ENCODE peak calls at places on chromosomes 5 and 9, in nine cellular contexts. A is stomach; S is upper lobe of right lung; R is CD4-positive, alpha-beta memory T cell; P is Peyer's patch; T is naive thymus-derived CD4-positive, alpha-beta T cell; H is PC-3; Z is mesendoderm; L is uterus. X is an unnamed sample. For H3K4me1, the result is how much of the 10 kb centered on the place peaks cover.

GRCh38 chr9:89929721-89930480 is 325.1 kb downstream of the GADD45G start:
- DNase-seq in A (no peak), S (no peak), R (no peak), P (no peak), T (peak), H (peak), Z (no peak), L (no peak), X (no peak)

GRCh38 chr9:122118343-122119165 is 25.4 kb upstream of the TTLL11 start:
- DNase-seq in A (no peak), S (no peak), R (no peak), P (no peak), T (no peak), H (no peak), Z (no peak), L (no peak), X (no peak)

GRCh38 chr5:172048539-172049101 is 42.2 kb upstream of the FBXW11 start:
- DNase-seq in A (no peak), S (no peak), R (no peak), P (no peak), T (no peak), H (no peak), Z (no peak), L (no peak), X (no peak)

GRCh38 chr9:89795555-89796195 is 190.9 kb downstream of the GADD45G start:
- DNase-seq in A (no peak), S (no peak), R (no peak), P (no peak), T (no peak), H (no peak), Z (no peak), L (no peak), X (no peak)

GRCh38 chr9:504921-505821 is 290.5 kb downstream of the DOCK8 start:
- DNase-seq in A (peak), S (peak), R (peak), P (peak), T (peak), H (peak), Z (peak), L (peak), X (no peak)

GRCh38 chr9:8492679-8493078 is 693.1 kb upstream of the DMAC1 start:
- DNase-seq in A (no peak), S (no peak), R (no peak), P (no peak), T (no peak), H (no peak), Z (no peak), L (no peak), X (no peak)

GRCh38 chr9:128138001-128138400 is 10.5 kb upstream of the PTGES2 start:
- DNase-seq in A (no peak), S (no peak), R (no peak), P (peak), T (no peak), H (no peak), Z (no peak), L (no peak), X (no peak)

GRCh38 chr5:176614805-176615478 is 5.0 kb upstream of the GPRIN1 start:
- DNase-seq in A (no peak), S (no peak), R (no peak), P (no peak), T (no peak), H (peak), Z (no peak), L (no peak), X (no peak)

GRCh38 chr9:121779381-121780117 is 128.1 kb downstream of the DAB2IP start:
- DNase-seq in A (no peak), S (no peak), R (no peak), P (no peak), T (no peak), H (no peak), Z (no peak), L (peak), X (no peak)

GRCh38 chr5:14211818-14212799 is 69.0 kb downstream of the TRIO start:
- DNase-seq in A (no peak), S (no peak), R (no peak), P (no peak), T (no peak), H (no peak), Z (no peak), L (no peak), X (no peak)

GRCh38 chr5:14208071-14209021 is 65.2 kb downstream of the TRIO start:
- DNase-seq in A (no peak), S (no peak), R (no peak), P (no peak), T (no peak), H (peak), Z (no peak), L (no peak), X (no peak)

GRCh38 chr5:14210729-14211128 is 67.6 kb downstream of the TRIO start:
- DNase-seq in A (no peak), S (no peak), R (no peak), P (no peak), T (no peak), H (no peak), Z (no peak), L (no peak), X (no peak)

GRCh38 chr5:14209222-14209822 is 66.2 kb downstream of the TRIO start:
- DNase-seq in A (no peak), S (no peak), R (no peak), P (no peak), T (no peak), H (no peak), Z (no peak), L (no peak), X (no peak)

GRCh38 chr5:14209836-14210235 is 66.7 kb downstream of the TRIO start:
- DNase-seq in A (no peak), S (no peak), R (no peak), P (no peak), T (no peak), H (no peak), Z (no peak), L (no peak), X (no peak)
- H3K4me1 ChIP-seq in A (under half), S (half or more), R (under half), P (under half), T (under half), H (half or more), Z (under half), L (under half), X (half or more)

GRCh38 chr5:1521671-1522600 is 1.8 kb downstream of the LPCAT1 start:
- DNase-seq in A (peak), S (peak), R (no peak), P (peak), T (no peak), H (peak), Z (peak), L (peak), X (no peak)
- H3K4me3 ChIP-seq in A (peak), S (peak), R (peak), P (peak), T (peak), H (peak), Z (peak), L (peak), X (peak)

GRCh38 chr5:14252793-14253192 is 109.7 kb downstream of the TRIO start:
- DNase-seq in A (no peak), S (no peak), R (no peak), P (no peak), T (no peak), H (no peak), Z (no peak), L (no peak), X (no peak)
- H3K4me1 ChIP-seq in A (under half), S (under half), R (under half), P (under half), T (under half), H (under half), Z (under half), L (under half), X (half or more)

DNA sequence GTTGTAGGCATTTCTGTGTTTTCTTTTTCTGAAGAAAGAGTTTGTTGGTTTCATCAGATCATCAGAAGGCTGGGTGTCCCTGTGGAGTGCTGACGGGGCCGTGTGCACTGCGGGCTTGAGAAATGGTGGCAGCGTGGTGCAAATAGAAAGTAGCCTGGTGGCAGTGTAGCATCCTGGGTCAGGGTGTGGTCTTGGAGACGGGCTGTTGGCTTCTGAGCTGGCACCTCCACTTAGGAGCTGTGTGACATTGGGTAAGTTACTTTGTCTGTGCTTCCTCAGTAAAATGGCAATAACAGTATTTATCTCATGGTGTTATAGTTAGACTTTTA is 10.0 kb upstream of the NDST1 start:
- DNase-seq in A (no peak), S (no peak), R (no peak), P (no peak), T (no peak), H (no peak), Z (no peak), L (no peak), X (no peak)
- H3K4me3 ChIP-seq in A (no peak), S (no peak), R (no peak), P (no peak), T (no peak), H (peak), Z (no peak), L (no peak), X (no peak)

GRCh38 chr5:126122942-126123341 is 300.3 kb upstream of the GRAMD2B start:
- DNase-seq in A (no peak), S (no peak), R (no peak), P (no peak), T (no peak), H (peak), Z (peak), L (no peak), X (no peak)

GRCh38 chr5:126126574-126126973 is 296.6 kb upstream of the GRAMD2B start:
- DNase-seq in A (no peak), S (no peak), R (no peak), P (no peak), T (no peak), H (no peak), Z (no peak), L (no peak), X (no peak)

GRCh38 chr5:126120939-126121338 is 302.3 kb upstream of the GRAMD2B start:
- DNase-seq in A (no peak), S (no peak), R (no peak), P (no peak), T (no peak), H (no peak), Z (no peak), L (no peak), X (no peak)

GRCh38 chr5:126129431-126129830 is 293.8 kb upstream of the GRAMD2B start:
- DNase-seq in A (no peak), S (no peak), R (no peak), P (no peak), T (no peak), H (no peak), Z (no peak), L (no peak), X (no peak)

DNA sequence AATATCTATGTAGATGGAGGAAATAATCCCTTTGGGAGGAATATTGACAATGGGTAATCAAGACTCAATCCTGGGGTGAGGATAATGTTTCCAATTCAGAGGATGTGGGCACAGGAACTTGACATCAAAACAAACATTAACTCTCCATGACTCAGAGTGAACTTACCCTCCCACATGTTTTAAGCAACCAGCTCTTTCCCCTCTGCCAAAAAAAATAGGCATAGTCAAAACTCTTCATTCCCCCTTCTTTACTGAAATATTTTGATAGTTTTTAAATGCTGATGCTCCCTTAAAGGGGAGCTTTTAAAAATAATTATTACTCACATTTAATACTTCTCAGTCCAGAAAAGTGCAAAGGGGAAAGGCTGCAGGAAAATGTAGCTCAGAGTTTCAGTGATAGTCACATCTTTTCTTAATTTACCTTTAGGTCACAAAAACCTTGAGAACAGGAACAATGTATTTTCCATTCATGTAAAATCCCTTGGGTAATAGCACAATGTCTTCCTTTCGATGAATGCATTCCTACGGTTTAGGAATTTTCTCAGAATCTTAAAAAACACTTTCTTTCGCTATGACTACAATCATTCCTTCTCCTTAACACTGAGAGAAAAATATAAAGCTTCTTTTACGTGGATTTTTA is 298.4 kb upstream of the GRAMD2B start:
- DNase-seq in A (no peak), S (no peak), R (no peak), P (no peak), T (no peak), H (peak), Z (peak), L (no peak), X (no peak)
- H3K4me1 ChIP-seq in A (under half), S (under half), R (under half), P (under half), T (under half), H (under half), Z (under half), L (under half), X (under half)

GRCh38 chr5:107153304-107153703 is 517.4 kb downstream of the EFNA5 start:
- DNase-seq in A (no peak), S (no peak), R (no peak), P (no peak), T (no peak), H (no peak), Z (no peak), L (no peak), X (no peak)
- H3K4me3 ChIP-seq in A (no peak), S (no peak), R (no peak), P (no peak), T (no peak), H (no peak), Z (no peak), L (no peak), X (no peak)